ENCODE peak calls at places on chromosomes 13 and 19, in six cellular contexts. A, Z, V, C, X and F are unnamed samples.
A peak's percentile ranks its signal among the peaks of the same experiment; 100 is the strongest.

GRCh38 chr19:51026554-51026831 is at the start of gene KLK11:
- DNase-seq in A (no peak), Z (no peak), V (no peak), C (no peak), X (no peak), F (no peak)

GRCh38 chr19:35363001-35363590 is 4.8 kb downstream of the FFAR3 start:
- DNase-seq in A (no peak), Z (no peak), V (no peak), C (no peak), X (no peak), F (no peak)

GRCh38 chr13:102845630-102846260 is at the start of gene ERCC5:
- DNase-seq in A (peak; percentile 75), Z (peak; percentile 97), V (peak; percentile 99), C (peak; percentile 95), X (peak; percentile 92), F (peak; percentile 97)

GRCh38 chr19:18072335-18072734 is 14.4 kb downstream of the IL12RB1 start:
- DNase-seq in A (no peak), Z (no peak), V (no peak), C (no peak), X (no peak), F (no peak)

GRCh38 chr13:20219585-20219984 is 12.5 kb downstream of the GJB6 start:
- DNase-seq in A (no peak), Z (no peak), V (no peak), C (no peak), X (no peak), F (no peak)

GRCh38 chr13:19861762-19862161 is 1.7 kb downstream of the ZMYM5 start:
- DNase-seq in A (no peak), Z (no peak), V (no peak), C (no peak), X (no peak), F (peak; percentile 23)

GRCh38 chr13:21738636-21739035 is 67.8 kb downstream of the FGF9 start:
- DNase-seq in A (no peak), Z (no peak), V (no peak), C (no peak), X (no peak), F (no peak)

GRCh38 chr19:11457115-11457514 is 21.7 kb downstream of the PRKCSH start:
- DNase-seq in A (no peak), Z (no peak), V (no peak), C (no peak), X (no peak), F (no peak)

GRCh38 chr13:43484432-43485225 is 302.1 kb downstream of the ENOX1 start:
- DNase-seq in A (no peak), Z (no peak), V (peak; percentile 86), C (no peak), X (no peak), F (no peak)

GRCh38 chr19:58500242-58500641 is 11.6 kb downstream of the SLC27A5 start:
- DNase-seq in A (no peak), Z (no peak), V (no peak), C (no peak), X (no peak), F (no peak)

GRCh38 chr13:45063261-45063870 is 56.9 kb upstream of the GTF2F2 start:
- DNase-seq in A (no peak), Z (no peak), V (peak; percentile 92), C (peak; percentile 63), X (no peak), F (peak; percentile 13)

GRCh38 chr19:30367421-30367820 is 4.8 kb upstream of the ZNF536 start:
- DNase-seq in A (no peak), Z (no peak), V (no peak), C (no peak), X (no peak), F (no peak)

GRCh38 chr13:24681930-24682329 is 1.7 kb downstream of the ATP12A start:
- DNase-seq in A (no peak), Z (peak; percentile 32), V (no peak), C (no peak), X (no peak), F (no peak)

GRCh38 chr19:38699027-38699346 is 45.3 kb downstream of the CAPN12 start:
- DNase-seq in A (no peak), Z (no peak), V (no peak), C (no peak), X (no peak), F (no peak)

GRCh38 chr19:14114439-14114838 is 3.1 kb downstream of the PRKACA start:
- DNase-seq in A (no peak), Z (no peak), V (no peak), C (no peak), X (no peak), F (no peak)

GRCh38 chr13:84362777-84363176 is 480.5 kb upstream of the SLITRK1 start:
- DNase-seq in A (no peak), Z (no peak), V (no peak), C (no peak), X (no peak), F (no peak)

GRCh38 chr19:15223649-15224371 is 8.4 kb downstream of the EPHX3 start:
- DNase-seq in A (no peak), Z (peak; percentile 47), V (no peak), C (no peak), X (no peak), F (peak; percentile 36)

GRCh38 chr13:94947965-94948371 is 235.6 kb upstream of the SOX21 start:
- DNase-seq in A (peak; percentile 49), Z (no peak), V (no peak), C (no peak), X (peak; percentile 80), F (no peak)

GRCh38 chr13:52884429-52884828 is 36.0 kb upstream of the PCDH8 start:
- DNase-seq in A (no peak), Z (no peak), V (peak; percentile 6), C (no peak), X (no peak), F (no peak)

GRCh38 chr13:52879950-52880650 is 31.7 kb upstream of the PCDH8 start:
- DNase-seq in A (peak; percentile 29), Z (peak; percentile 25), V (no peak), C (no peak), X (no peak), F (no peak)

GRCh38 chr13:52882803-52883202 is 34.4 kb upstream of the PCDH8 start:
- DNase-seq in A (no peak), Z (no peak), V (no peak), C (no peak), X (no peak), F (no peak)
- H2AK5ac ChIP-seq in A (no peak overlapping the region), Z (no peak overlapping the region), V (no peak overlapping the region), C (no peak overlapping the region), X (no peak overlapping the region), F (no peak overlapping the region)

DNA sequence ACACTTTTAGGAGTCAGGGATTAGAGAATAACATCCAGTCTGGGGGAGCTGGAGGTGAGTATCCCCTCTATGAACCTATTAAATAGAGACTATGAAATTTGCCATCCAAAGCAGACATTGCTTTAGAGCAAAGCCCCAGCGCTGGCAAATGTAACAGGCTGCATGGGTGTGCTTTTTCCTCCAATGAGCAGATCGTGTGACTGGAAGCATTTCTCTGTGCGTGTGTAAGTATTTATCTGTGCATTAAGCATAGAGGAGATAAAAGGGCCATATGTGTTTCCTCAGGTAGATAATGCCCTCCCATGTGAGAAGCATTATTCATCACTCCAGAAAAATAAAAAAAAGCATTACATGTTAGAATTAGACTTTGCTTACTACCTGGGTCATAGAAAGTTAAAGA is 924 bp downstream of the TNFSF13B start:
- DNase-seq in A (no peak), Z (no peak), V (no peak), C (no peak), X (no peak), F (no peak)
- H3K4me3 ChIP-seq in A (no peak overlapping the region), Z (no peak overlapping the region), V (no peak overlapping the region), C (peak overlapping the region; percentile 36), X (no peak overlapping the region), F (peak overlapping the region; percentile 81)

GRCh38 chr13:110323986-110324749 is 17.1 kb downstream of the COL4A2 start:
- DNase-seq in A (no peak), Z (no peak), V (no peak), C (no peak), X (no peak), F (no peak)

GRCh38 chr13:110327036-110327790 is 20.1 kb downstream of the COL4A2 start:
- DNase-seq in A (no peak), Z (peak; percentile 75), V (no peak), C (no peak), X (no peak), F (no peak)

GRCh38 chr13:110328509-110328908 is 21.4 kb downstream of the COL4A2 start:
- DNase-seq in A (no peak), Z (no peak), V (no peak), C (no peak), X (no peak), F (no peak)

GRCh38 chr13:110329258-110329657 is 22.2 kb downstream of the COL4A2 start:
- DNase-seq in A (no peak), Z (no peak), V (no peak), C (no peak), X (no peak), F (no peak)

GRCh38 chr13:110326263-110326904 is 19.3 kb downstream of the COL4A2 start:
- DNase-seq in A (no peak), Z (no peak), V (no peak), C (no peak), X (no peak), F (no peak)
- H2AK5ac ChIP-seq in A (peak overlapping the region; percentile 93), Z (no peak overlapping the region), V (no peak overlapping the region), C (peak overlapping the region; percentile 91), X (peak overlapping the region; percentile 37), F (peak overlapping the region; percentile 100)

GRCh38 chr19:470701-471100 is 9.9 kb upstream of the SHC2 start:
- DNase-seq in A (no peak), Z (no peak), V (no peak), C (no peak), X (no peak), F (no peak)

GRCh38 chr19:475360-475759 is 14.5 kb upstream of the SHC2 start:
- DNase-seq in A (no peak), Z (no peak), V (no peak), C (no peak), X (no peak), F (no peak)

GRCh38 chr19:478236-478888 is 17.5 kb upstream of the SHC2 start:
- DNase-seq in A (no peak), Z (no peak), V (no peak), C (no peak), X (no peak), F (no peak)

GRCh38 chr19:472005-472858 is 11.4 kb upstream of the SHC2 start:
- DNase-seq in A (no peak), Z (no peak), V (no peak), C (no peak), X (no peak), F (no peak)

DNA sequence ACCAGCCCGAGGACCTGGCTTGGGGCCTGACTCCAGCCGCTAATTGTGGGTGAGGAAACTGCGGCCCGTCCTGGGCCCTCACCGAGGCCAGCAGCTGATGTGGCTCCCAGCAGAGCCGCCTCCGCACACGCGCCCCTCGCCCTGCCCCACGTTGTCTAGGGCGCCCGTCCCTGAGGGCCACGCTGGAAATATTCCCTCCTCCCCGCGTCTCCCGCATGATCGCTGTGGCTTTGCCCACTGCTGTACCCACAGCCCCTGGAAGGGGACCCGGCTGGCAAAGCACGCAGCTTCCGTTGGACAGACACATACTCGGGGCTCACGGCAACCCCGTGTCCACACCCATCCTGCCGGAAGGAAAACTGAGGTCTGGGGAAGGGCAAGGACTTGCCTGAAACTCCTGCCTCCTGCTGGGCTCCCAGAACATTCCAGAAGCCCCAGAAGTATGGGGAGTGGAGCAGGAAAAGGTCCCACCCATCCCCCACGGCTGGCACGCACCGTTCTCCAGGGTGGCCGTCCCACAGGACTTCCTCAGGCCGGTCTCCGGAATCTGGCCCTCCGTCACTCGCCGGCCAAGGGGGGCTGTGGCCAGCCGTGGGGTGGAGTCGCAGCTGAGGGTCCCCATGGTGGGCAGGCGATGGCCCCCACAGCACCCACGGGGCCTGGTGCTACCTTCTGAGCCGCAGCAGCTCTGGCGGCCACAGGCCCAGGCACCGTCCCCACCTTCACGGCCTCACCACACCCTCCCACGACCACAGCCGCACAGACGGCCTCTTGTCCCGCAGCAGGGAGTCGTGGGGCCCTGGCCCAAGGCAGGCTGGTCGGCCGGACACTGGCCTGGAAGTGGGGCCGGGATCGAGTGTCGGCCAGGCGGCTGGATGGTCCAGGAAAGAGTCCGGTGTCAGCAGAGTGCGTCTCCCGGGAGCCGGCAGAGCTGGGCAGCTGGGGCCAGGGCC is 13.6 kb upstream of the SHC2 start:
- DNase-seq in A (no peak), Z (no peak), V (no peak), C (no peak), X (no peak), F (no peak)
- H3K4me3 ChIP-seq in A (no peak overlapping the region), Z (no peak overlapping the region), V (no peak overlapping the region), C (no peak overlapping the region), X (no peak overlapping the region), F (no peak overlapping the region)